ENCODE peak calls at places on chromosome 2, in five cellular contexts. One of them, this sample, is unnamed.

GRCh38 chr2:214591359-214591758 is 180.5 kb downstream of the VWC2L start:
- DNase-seq in DMS153: no peak
- DNase-seq in esophagus muscularis mucosa: no peak
- DNase-seq in stimulated activated CD4-positive, alpha-beta T cell treated with anti-CD3 and anti-CD28 coated beads, Interleukin-12 subunit alpha, Interleukin-12 subunit beta, amount 100 ng/mL, for 4 hours: no peak
- DNase-seq in NCI-H2081: no peak
- DNase-seq in this sample: no peak

GRCh38 chr2:230794472-230794871 is 70.3 kb upstream of the ITM2C start:
- DNase-seq in stimulated activated CD4-positive, alpha-beta T cell treated with anti-CD3 and anti-CD28 coated beads, Interleukin-12 subunit alpha, Interleukin-12 subunit beta, amount 100 ng/mL, for 4 hours: no peak
- DNase-seq in esophagus muscularis mucosa: no peak
- DNase-seq in DMS153: no peak
- DNase-seq in NCI-H2081: no peak
- DNase-seq in this sample: no peak

GRCh38 chr2:28338754-28339325 is 53.8 kb upstream of the FOSL2 start:
- DNase-seq in NCI-H2081: no peak
- DNase-seq in stimulated activated CD4-positive, alpha-beta T cell treated with anti-CD3 and anti-CD28 coated beads, Interleukin-12 subunit alpha, Interleukin-12 subunit beta, amount 100 ng/mL, for 4 hours: no peak
- DNase-seq in esophagus muscularis mucosa: no peak
- DNase-seq in DMS153: no peak
- DNase-seq in this sample: no peak

GRCh38 chr2:73175663-73176204 is 26.6 kb upstream of the NOTO start:
- DNase-seq in esophagus muscularis mucosa: peak
- DNase-seq in NCI-H2081: peak
- DNase-seq in DMS153: no peak
- DNase-seq in stimulated activated CD4-positive, alpha-beta T cell treated with anti-CD3 and anti-CD28 coated beads, Interleukin-12 subunit alpha, Interleukin-12 subunit beta, amount 100 ng/mL, for 4 hours: peak
- DNase-seq in this sample: peak

GRCh38 chr2:13669607-13670006 is 952.9 kb downstream of the TRIB2 start:
- DNase-seq in DMS153: no peak
- DNase-seq in stimulated activated CD4-positive, alpha-beta T cell treated with anti-CD3 and anti-CD28 coated beads, Interleukin-12 subunit alpha, Interleukin-12 subunit beta, amount 100 ng/mL, for 4 hours: no peak
- DNase-seq in NCI-H2081: no peak
- DNase-seq in esophagus muscularis mucosa: no peak
- DNase-seq in this sample: no peak

GRCh38 chr2:238143239-238143951 is 4.9 kb downstream of the KLHL30 start:
- DNase-seq in esophagus muscularis mucosa: no peak
- DNase-seq in stimulated activated CD4-positive, alpha-beta T cell treated with anti-CD3 and anti-CD28 coated beads, Interleukin-12 subunit alpha, Interleukin-12 subunit beta, amount 100 ng/mL, for 4 hours: no peak
- DNase-seq in DMS153: no peak
- DNase-seq in NCI-H2081: no peak
- DNase-seq in this sample: no peak

GRCh38 chr2:69642709-69643601 is 584 bp downstream of the AAK1 start:
- DNase-seq in stimulated activated CD4-positive, alpha-beta T cell treated with anti-CD3 and anti-CD28 coated beads, Interleukin-12 subunit alpha, Interleukin-12 subunit beta, amount 100 ng/mL, for 4 hours: peak
- DNase-seq in esophagus muscularis mucosa: no peak
- DNase-seq in NCI-H2081: peak
- DNase-seq in DMS153: no peak
- DNase-seq in this sample: no peak

GRCh38 chr2:188181439-188181838 is 110.2 kb upstream of the GULP1 start:
- DNase-seq in stimulated activated CD4-positive, alpha-beta T cell treated with anti-CD3 and anti-CD28 coated beads, Interleukin-12 subunit alpha, Interleukin-12 subunit beta, amount 100 ng/mL, for 4 hours: no peak
- DNase-seq in DMS153: no peak
- DNase-seq in esophagus muscularis mucosa: no peak
- DNase-seq in NCI-H2081: no peak
- DNase-seq in this sample: no peak

GRCh38 chr2:83528746-83529145 is 930.3 kb downstream of the SUCLG1 start:
- DNase-seq in stimulated activated CD4-positive, alpha-beta T cell treated with anti-CD3 and anti-CD28 coated beads, Interleukin-12 subunit alpha, Interleukin-12 subunit beta, amount 100 ng/mL, for 4 hours: no peak
- DNase-seq in NCI-H2081: no peak
- DNase-seq in esophagus muscularis mucosa: no peak
- DNase-seq in DMS153: no peak
- DNase-seq in this sample: no peak

GRCh38 chr2:48699377-48699951 is 56.1 kb downstream of the LHCGR start:
- DNase-seq in DMS153: no peak
- DNase-seq in NCI-H2081: no peak
- DNase-seq in stimulated activated CD4-positive, alpha-beta T cell treated with anti-CD3 and anti-CD28 coated beads, Interleukin-12 subunit alpha, Interleukin-12 subunit beta, amount 100 ng/mL, for 4 hours: no peak
- DNase-seq in esophagus muscularis mucosa: no peak
- DNase-seq in this sample: no peak

GRCh38 chr2:33266467-33266866 is 210.0 kb upstream of the RASGRP3 start:
- DNase-seq in esophagus muscularis mucosa: no peak
- DNase-seq in NCI-H2081: no peak
- DNase-seq in stimulated activated CD4-positive, alpha-beta T cell treated with anti-CD3 and anti-CD28 coated beads, Interleukin-12 subunit alpha, Interleukin-12 subunit beta, amount 100 ng/mL, for 4 hours: no peak
- DNase-seq in DMS153: no peak
- DNase-seq in this sample: no peak

GRCh38 chr2:234874347-234875046 is 77.3 kb upstream of the SH3BP4 start:
- DNase-seq in NCI-H2081: no peak
- DNase-seq in DMS153: no peak
- DNase-seq in esophagus muscularis mucosa: no peak
- DNase-seq in stimulated activated CD4-positive, alpha-beta T cell treated with anti-CD3 and anti-CD28 coated beads, Interleukin-12 subunit alpha, Interleukin-12 subunit beta, amount 100 ng/mL, for 4 hours: no peak
- DNase-seq in this sample: no peak

GRCh38 chr2:67286981-67287759 is 110.0 kb upstream of the ETAA1 start:
- DNase-seq in NCI-H2081: no peak
- DNase-seq in stimulated activated CD4-positive, alpha-beta T cell treated with anti-CD3 and anti-CD28 coated beads, Interleukin-12 subunit alpha, Interleukin-12 subunit beta, amount 100 ng/mL, for 4 hours: no peak
- DNase-seq in DMS153: no peak
- DNase-seq in esophagus muscularis mucosa: no peak
- DNase-seq in this sample: no peak

GRCh38 chr2:443754-444153 is 155.9 kb upstream of the ALKAL2 start:
- DNase-seq in NCI-H2081: no peak
- DNase-seq in stimulated activated CD4-positive, alpha-beta T cell treated with anti-CD3 and anti-CD28 coated beads, Interleukin-12 subunit alpha, Interleukin-12 subunit beta, amount 100 ng/mL, for 4 hours: no peak
- DNase-seq in DMS153: no peak
- DNase-seq in esophagus muscularis mucosa: no peak
- DNase-seq in this sample: no peak

GRCh38 chr2:172806426-172807008 is 70.9 kb downstream of the RAPGEF4 start:
- DNase-seq in NCI-H2081: peak
- DNase-seq in stimulated activated CD4-positive, alpha-beta T cell treated with anti-CD3 and anti-CD28 coated beads, Interleukin-12 subunit alpha, Interleukin-12 subunit beta, amount 100 ng/mL, for 4 hours: no peak
- DNase-seq in esophagus muscularis mucosa: no peak
- DNase-seq in DMS153: peak
- DNase-seq in this sample: no peak

GRCh38 chr2:27075219-27075871 is 3.1 kb upstream of the EMILIN1 start:
- DNase-seq in NCI-H2081: peak
- DNase-seq in DMS153: no peak
- DNase-seq in stimulated activated CD4-positive, alpha-beta T cell treated with anti-CD3 and anti-CD28 coated beads, Interleukin-12 subunit alpha, Interleukin-12 subunit beta, amount 100 ng/mL, for 4 hours: peak
- DNase-seq in esophagus muscularis mucosa: no peak
- DNase-seq in this sample: peak

GRCh38 chr2:127643698-127644660 is 2.0 kb upstream of the GPR17 start:
- DNase-seq in DMS153: no peak
- DNase-seq in NCI-H2081: no peak
- DNase-seq in esophagus muscularis mucosa: no peak
- DNase-seq in stimulated activated CD4-positive, alpha-beta T cell treated with anti-CD3 and anti-CD28 coated beads, Interleukin-12 subunit alpha, Interleukin-12 subunit beta, amount 100 ng/mL, for 4 hours: no peak
- DNase-seq in this sample: no peak

GRCh38 chr2:237486819-237487448 is at the start of gene MLPH:
- DNase-seq in stimulated activated CD4-positive, alpha-beta T cell treated with anti-CD3 and anti-CD28 coated beads, Interleukin-12 subunit alpha, Interleukin-12 subunit beta, amount 100 ng/mL, for 4 hours: no peak
- DNase-seq in esophagus muscularis mucosa: no peak
- DNase-seq in NCI-H2081: no peak
- DNase-seq in DMS153: no peak
- DNase-seq in this sample: no peak

GRCh38 chr2:201466050-201466660 is 14.6 kb downstream of the STRADB start:
- DNase-seq in stimulated activated CD4-positive, alpha-beta T cell treated with anti-CD3 and anti-CD28 coated beads, Interleukin-12 subunit alpha, Interleukin-12 subunit beta, amount 100 ng/mL, for 4 hours: no peak
- DNase-seq in DMS153: peak
- DNase-seq in NCI-H2081: no peak
- DNase-seq in esophagus muscularis mucosa: no peak
- DNase-seq in this sample: no peak

GRCh38 chr2:71313-72035 is 25.2 kb upstream of the FAM110C start:
- DNase-seq in NCI-H2081: no peak
- DNase-seq in DMS153: no peak
- DNase-seq in esophagus muscularis mucosa: no peak
- DNase-seq in stimulated activated CD4-positive, alpha-beta T cell treated with anti-CD3 and anti-CD28 coated beads, Interleukin-12 subunit alpha, Interleukin-12 subunit beta, amount 100 ng/mL, for 4 hours: no peak
- DNase-seq in this sample: no peak

GRCh38 chr2:218895326-218895725 is 14.7 kb downstream of the WNT10A start:
- DNase-seq in esophagus muscularis mucosa: no peak
- DNase-seq in stimulated activated CD4-positive, alpha-beta T cell treated with anti-CD3 and anti-CD28 coated beads, Interleukin-12 subunit alpha, Interleukin-12 subunit beta, amount 100 ng/mL, for 4 hours: no peak
- DNase-seq in DMS153: no peak
- DNase-seq in NCI-H2081: no peak
- DNase-seq in this sample: no peak

GRCh38 chr2:195612515-195613495 is 44.2 kb upstream of the SLC39A10 start:
- DNase-seq in NCI-H2081: no peak
- DNase-seq in esophagus muscularis mucosa: no peak
- DNase-seq in stimulated activated CD4-positive, alpha-beta T cell treated with anti-CD3 and anti-CD28 coated beads, Interleukin-12 subunit alpha, Interleukin-12 subunit beta, amount 100 ng/mL, for 4 hours: no peak
- DNase-seq in DMS153: no peak
- DNase-seq in this sample: no peak

GRCh38 chr2:10533811-10534321 is 85.7 kb upstream of the ODC1 start:
- DNase-seq in NCI-H2081: no peak
- DNase-seq in DMS153: no peak
- DNase-seq in esophagus muscularis mucosa: no peak
- DNase-seq in stimulated activated CD4-positive, alpha-beta T cell treated with anti-CD3 and anti-CD28 coated beads, Interleukin-12 subunit alpha, Interleukin-12 subunit beta, amount 100 ng/mL, for 4 hours: no peak
- DNase-seq in this sample: no peak

GRCh38 chr2:26020214-26020613 is 13.7 kb upstream of the RAB10 start:
- DNase-seq in NCI-H2081: no peak
- DNase-seq in stimulated activated CD4-positive, alpha-beta T cell treated with anti-CD3 and anti-CD28 coated beads, Interleukin-12 subunit alpha, Interleukin-12 subunit beta, amount 100 ng/mL, for 4 hours: no peak
- DNase-seq in esophagus muscularis mucosa: no peak
- DNase-seq in DMS153: no peak
- DNase-seq in this sample: no peak

GRCh38 chr2:207408086-207408794 is 121.5 kb upstream of the CREB1 start:
- DNase-seq in esophagus muscularis mucosa: no peak
- DNase-seq in NCI-H2081: peak
- DNase-seq in DMS153: peak
- DNase-seq in stimulated activated CD4-positive, alpha-beta T cell treated with anti-CD3 and anti-CD28 coated beads, Interleukin-12 subunit alpha, Interleukin-12 subunit beta, amount 100 ng/mL, for 4 hours: no peak
- DNase-seq in this sample: no peak

GRCh38 chr2:177430425-177430824 is 37.9 kb downstream of the AGPS start:
- DNase-seq in stimulated activated CD4-positive, alpha-beta T cell treated with anti-CD3 and anti-CD28 coated beads, Interleukin-12 subunit alpha, Interleukin-12 subunit beta, amount 100 ng/mL, for 4 hours: no peak
- DNase-seq in NCI-H2081: no peak
- DNase-seq in DMS153: no peak
- DNase-seq in esophagus muscularis mucosa: no peak
- DNase-seq in this sample: no peak

GRCh38 chr2:26818255-26818654 is 29.7 kb upstream of the DPYSL5 start:
- DNase-seq in DMS153: no peak
- DNase-seq in NCI-H2081: no peak
- DNase-seq in esophagus muscularis mucosa: no peak
- DNase-seq in stimulated activated CD4-positive, alpha-beta T cell treated with anti-CD3 and anti-CD28 coated beads, Interleukin-12 subunit alpha, Interleukin-12 subunit beta, amount 100 ng/mL, for 4 hours: no peak
- DNase-seq in this sample: no peak

GRCh38 chr2:109377976-109378375 is 235.8 kb downstream of the SEPTIN10 start:
- DNase-seq in esophagus muscularis mucosa: no peak
- DNase-seq in stimulated activated CD4-positive, alpha-beta T cell treated with anti-CD3 and anti-CD28 coated beads, Interleukin-12 subunit alpha, Interleukin-12 subunit beta, amount 100 ng/mL, for 4 hours: no peak
- DNase-seq in NCI-H2081: no peak
- DNase-seq in DMS153: no peak
- DNase-seq in this sample: no peak

This sample was measured in GM12892.